ENCODE peak calls at places on chromosome 5, in six cellular contexts. Y, Q, D, G, V and X are unnamed samples.

GRCh38 chr5:54229041-54229780 is 81.2 kb downstream of the ARL15 start:
- DNase-seq in Q (peak; percentile 78), G (peak; percentile 81), D (peak; percentile 75), V (peak; percentile 47), Y (peak; percentile 38), X (peak; percentile 69)

GRCh38 chr5:148904440-148904839 is 78.0 kb downstream of the ADRB2 start:
- DNase-seq in G (no peak), D (no peak), Y (no peak), V (no peak), Q (no peak), X (no peak)

GRCh38 chr5:11048760-11049159 is 287.7 kb upstream of the DAP start:
- DNase-seq in V (no peak), G (no peak), D (no peak), Y (no peak), Q (no peak), X (peak; percentile 1)

GRCh38 chr5:6291961-6292360 is 86.4 kb downstream of the MED10 start:
- DNase-seq in Q (peak; percentile 41), V (no peak), D (peak; percentile 69), G (peak; percentile 74), Y (peak; percentile 12), X (peak; percentile 28)

GRCh38 chr5:141902015-141902414 is 21.7 kb upstream of the DELE1 start:
- DNase-seq in Y (no peak), D (no peak), G (no peak), V (no peak), Q (no peak), X (no peak)

GRCh38 chr5:67879619-67880357 is 335.8 kb upstream of the PIK3R1 start:
- DNase-seq in Y (no peak), D (no peak), V (no peak), Q (peak; percentile 60), G (no peak), X (no peak)

GRCh38 chr5:64497390-64497789 is 8.4 kb upstream of the RGS7BP start:
- DNase-seq in D (peak; percentile 41), Q (peak; percentile 46), Y (no peak), G (peak; percentile 41), V (no peak), X (no peak)

GRCh38 chr5:124057161-124057814 is 545.3 kb downstream of the CSNK1G3 start:
- DNase-seq in V (no peak), Y (no peak), Q (peak; percentile 16), D (no peak), G (no peak), X (peak; percentile 80)

GRCh38 chr5:32837211-32837610 is 126.1 kb downstream of the NPR3 start:
- DNase-seq in Q (no peak), V (no peak), Y (no peak), D (no peak), G (no peak), X (no peak)

GRCh38 chr5:77292026-77292757 is 81.7 kb downstream of the PDE8B start:
- DNase-seq in V (no peak), Y (no peak), D (no peak), Q (no peak), G (no peak), X (no peak)

GRCh38 chr5:179113143-179113530 is 53.0 kb downstream of the ZNF354C start:
- DNase-seq in Y (no peak), Q (no peak), D (no peak), V (no peak), G (no peak), X (no peak)

GRCh38 chr5:56649569-56649968 is 165.8 kb upstream of the MAP3K1 start:
- DNase-seq in V (peak; percentile 62), D (no peak), G (no peak), Q (no peak), Y (no peak), X (no peak)

GRCh38 chr5:10788358-10788757 is 27.3 kb upstream of the DAP start:
- DNase-seq in Y (no peak), G (no peak), D (no peak), V (no peak), Q (no peak), X (no peak)

GRCh38 chr5:6943197-6943596 is 230.0 kb downstream of the TENT4A start:
- DNase-seq in Y (no peak), Q (no peak), D (no peak), V (no peak), G (no peak), X (no peak)

GRCh38 chr5:86894006-86894560 is 276.3 kb downstream of the COX7C start:
- DNase-seq in Q (no peak), G (no peak), V (no peak), Y (no peak), D (no peak), X (no peak)

GRCh38 chr5:83072946-83073345 is 4.2 kb downstream of the TMEM167A start:
- DNase-seq in V (no peak), G (no peak), D (no peak), Q (no peak), Y (no peak), X (no peak)

GRCh38 chr5:96651948-96652753 is 10.0 kb upstream of the CAST start:
- DNase-seq in Q (no peak), V (peak; percentile 11), D (no peak), Y (no peak), G (peak; percentile 73), X (peak; percentile 15)

GRCh38 chr5:96961053-96961452 is 25.2 kb downstream of the LNPEP start:
- DNase-seq in Q (no peak), V (no peak), D (no peak), Y (no peak), G (no peak), X (peak; percentile 80)

GRCh38 chr5:36079200-36079761 is 12.6 kb upstream of the UGT3A2 start:
- DNase-seq in G (peak; percentile 92), V (peak; percentile 75), Q (peak; percentile 77), Y (peak; percentile 61), D (peak; percentile 65), X (peak; percentile 63)

GRCh38 chr5:28678899-28679298 is 1640.5 kb upstream of the CDH9 start:
- DNase-seq in G (no peak), Q (no peak), Y (no peak), V (no peak), D (no peak), X (no peak)

GRCh38 chr5:146395233-146395632 is 51.9 kb upstream of the TCERG1 start:
- DNase-seq in Q (no peak), G (peak; percentile 51), D (peak; percentile 36), V (no peak), Y (no peak), X (no peak)

GRCh38 chr5:139494256-139494655 is 11.7 kb upstream of the STING1 start:
- DNase-seq in D (no peak), Y (no peak), V (no peak), Q (no peak), G (no peak), X (no peak)

GRCh38 chr5:169272731-169273401 is 28.1 kb downstream of the SLIT3 start:
- DNase-seq in Y (no peak), Q (no peak), V (no peak), D (peak; percentile 63), G (no peak), X (no peak)

DNA sequence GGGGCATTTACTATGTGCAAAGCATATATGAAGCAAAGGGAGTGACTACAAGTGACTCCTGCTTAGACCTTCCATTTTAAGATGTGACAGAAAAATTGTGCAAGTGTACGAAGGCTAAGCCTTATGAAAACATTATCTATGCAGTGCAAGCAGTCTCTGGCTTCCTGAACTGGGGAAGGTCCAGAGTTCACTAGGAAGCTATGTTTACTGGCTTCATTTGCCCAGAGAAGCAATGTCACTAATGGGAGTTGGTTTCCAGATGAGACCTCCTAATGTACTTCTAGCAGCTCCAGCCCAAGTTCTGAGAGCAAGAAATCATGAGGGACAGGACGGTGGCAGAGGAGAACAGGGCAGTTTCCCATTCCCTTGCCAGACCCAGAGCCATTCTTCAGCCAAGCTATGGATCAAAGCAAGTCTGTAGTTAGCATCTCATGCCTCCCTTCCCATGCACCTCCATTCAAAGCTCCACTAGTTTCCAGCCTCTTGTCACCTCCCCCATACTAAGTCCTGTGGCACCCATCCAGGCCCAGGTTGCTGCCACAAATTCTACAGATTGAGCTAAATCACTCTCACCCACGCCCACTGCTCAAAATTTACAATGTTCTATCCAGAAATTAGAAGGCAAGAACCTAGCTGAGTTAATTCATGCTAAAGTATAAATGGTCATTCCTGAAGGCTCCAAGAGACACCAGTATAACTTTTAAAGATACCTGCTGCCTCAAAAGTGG is 21.8 kb downstream of the MCTP1 start:
- DNase-seq in Y (no peak), Q (peak; percentile 62), V (no peak), G (no peak), D (no peak), X (no peak)
- TF ChIP-seq EZH2phosphoT487 in Y (no peak), Q (no peak), V (no peak), G (no peak), D (no peak), X (no peak)

GRCh38 chr5:44440186-44440585 is 51.0 kb upstream of the FGF10 start:
- DNase-seq in G (no peak), Q (no peak), Y (no peak), V (no peak), D (no peak), X (no peak)
- H3K27ac ChIP-seq in G (no peak overlapping the region), Q (no peak overlapping the region), Y (no peak overlapping the region), V (no peak overlapping the region), D (no peak overlapping the region), X (no peak overlapping the region)

GRCh38 chr5:73299017-73299630 is 126.1 kb downstream of the TMEM174 start:
- DNase-seq in Q (peak; percentile 34), V (peak; percentile 82), G (peak; percentile 78), Y (no peak), D (peak; percentile 84), X (no peak)
- H3K4me3 ChIP-seq in Q (no peak overlapping the region), V (peak overlapping the region; percentile 34), G (peak overlapping the region; percentile 55), Y (peak overlapping the region; percentile 49), D (peak overlapping the region; percentile 31), X (no peak overlapping the region)

GRCh38 chr5:2094616-2094995 is 211.9 kb upstream of the IRX4 start:
- DNase-seq in G (no peak), Y (no peak), D (no peak), Q (no peak), V (no peak), X (no peak)

GRCh38 chr5:2095011-2095410 is 212.3 kb upstream of the IRX4 start:
- DNase-seq in D (no peak), G (no peak), Y (no peak), V (no peak), Q (no peak), X (no peak)

GRCh38 chr5:2101685-2102084 is 219.0 kb upstream of the IRX4 start:
- DNase-seq in Q (no peak), D (no peak), V (no peak), G (no peak), Y (no peak), X (no peak)

GRCh38 chr5:2093859-2094615 is 211.3 kb upstream of the IRX4 start:
- DNase-seq in Y (no peak), G (no peak), Q (no peak), V (no peak), D (no peak), X (no peak)

DNA sequence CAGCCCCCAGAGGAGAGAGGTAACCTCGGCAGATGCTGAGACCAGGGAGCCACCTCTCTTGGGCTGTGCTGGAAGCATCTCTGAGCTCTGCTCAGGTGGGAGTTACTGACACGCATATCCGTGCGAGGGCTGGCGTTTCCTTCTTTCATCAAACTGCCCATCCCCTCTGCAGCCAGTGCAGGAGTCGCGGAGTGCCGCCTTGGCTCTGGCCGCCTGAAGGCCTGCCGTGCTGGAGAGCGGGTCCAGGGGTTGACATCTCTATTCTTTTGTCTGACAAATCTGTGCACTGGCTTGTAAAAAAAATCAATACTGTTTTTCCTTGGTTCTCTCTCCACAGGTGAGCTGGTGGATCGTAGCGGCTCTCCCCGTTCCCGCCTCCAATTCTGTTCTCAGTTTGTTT is 214.1 kb upstream of the IRX4 start:
- DNase-seq in V (no peak), D (no peak), Q (no peak), Y (no peak), G (no peak), X (no peak)
- TF ChIP-seq EZH2phosphoT487 in V (no peak), D (no peak), Q (no peak), Y (no peak), G (no peak), X (no peak)

GRCh38 chr5:108303611-108304010 is 78.3 kb downstream of the FBXL17 start:
- DNase-seq in Y (no peak), D (no peak), Q (no peak), G (no peak), V (no peak), X (no peak)
- H3K27ac ChIP-seq in Y (no peak overlapping the region), D (no peak overlapping the region), Q (no peak overlapping the region), G (no peak overlapping the region), V (no peak overlapping the region), X (no peak overlapping the region)